ENCODE peak calls at places on chromosome 9, in nine cellular contexts. T, I, Z, B, W, O, M, R and E are unnamed samples.

GRCh38 chr9:101451498-101451897 is 15.9 kb upstream of the ALDOB start:
- DNase-seq in T (no peak), I (no peak), Z (no peak), B (no peak), W (no peak), O (no peak), M (no peak), R (no peak), E (no peak)

GRCh38 chr9:110036286-110036685 is 171.7 kb downstream of the C9orf152 start:
- DNase-seq in T (no peak), I (no peak), Z (no peak), B (no peak), W (no peak), O (no peak), M (no peak), R (no peak), E (no peak)

GRCh38 chr9:93132946-93133640 is 958 bp downstream of the NINJ1 start:
- DNase-seq in T (no peak), I (no peak), Z (no peak), B (no peak), W (no peak), O (no peak), M (peak), R (no peak), E (peak)

GRCh38 chr9:25935188-25935587 is 256.9 kb upstream of the TUSC1 start:
- DNase-seq in T (no peak), I (no peak), Z (no peak), B (no peak), W (peak), O (no peak), M (no peak), R (no peak), E (no peak)

GRCh38 chr9:109918359-109919163 is 138.6 kb downstream of the PALM2AKAP2 start:
- DNase-seq in T (no peak), I (peak), Z (peak), B (no peak), W (no peak), O (no peak), M (no peak), R (no peak), E (no peak)

GRCh38 chr9:16236326-16236725 is 634.1 kb downstream of the BNC2 start:
- DNase-seq in T (no peak), I (no peak), Z (no peak), B (no peak), W (peak), O (no peak), M (peak), R (no peak), E (peak)

GRCh38 chr9:133121200-133122166 is at the start of gene RALGDS:
- DNase-seq in T (peak), I (peak), Z (no peak), B (peak), W (peak), O (peak), M (peak), R (peak), E (peak)

GRCh38 chr9:89923961-89924504 is 319.2 kb downstream of the GADD45G start:
- DNase-seq in T (no peak), I (peak), Z (no peak), B (no peak), W (no peak), O (no peak), M (peak), R (no peak), E (peak)

GRCh38 chr9:135512904-135513303 is 8.3 kb upstream of the LCN1 start:
- DNase-seq in T (no peak), I (no peak), Z (no peak), B (no peak), W (no peak), O (no peak), M (no peak), R (no peak), E (no peak)

GRCh38 chr9:10062629-10063395 is 550.0 kb downstream of the PTPRD start:
- DNase-seq in T (no peak), I (no peak), Z (no peak), B (no peak), W (no peak), O (no peak), M (peak), R (no peak), E (peak)

GRCh38 chr9:89887286-89887685 is 282.5 kb downstream of the GADD45G start:
- DNase-seq in T (no peak), I (no peak), Z (no peak), B (no peak), W (no peak), O (no peak), M (no peak), R (no peak), E (no peak)

GRCh38 chr9:77899679-77900354 is 131.8 kb downstream of the GNAQ start:
- DNase-seq in T (no peak), I (no peak), Z (no peak), B (no peak), W (peak), O (no peak), M (peak), R (no peak), E (peak)

GRCh38 chr9:38038307-38039089 is 30.5 kb downstream of the SHB start:
- DNase-seq in T (no peak), I (no peak), Z (no peak), B (no peak), W (no peak), O (no peak), M (no peak), R (no peak), E (peak)

GRCh38 chr9:132409828-132410528 is at the start of gene CFAP77:
- DNase-seq in T (peak), I (peak), Z (no peak), B (peak), W (peak), O (peak), M (peak), R (peak), E (peak)

GRCh38 chr9:116279230-116279629 is 125.6 kb downstream of the PAPPA start:
- DNase-seq in T (peak), I (no peak), Z (no peak), B (no peak), W (no peak), O (no peak), M (no peak), R (no peak), E (no peak)

GRCh38 chr9:90420714-90421513 is 221.7 kb downstream of the DIRAS2 start:
- DNase-seq in T (no peak), I (no peak), Z (no peak), B (no peak), W (no peak), O (no peak), M (no peak), R (no peak), E (peak)

GRCh38 chr9:135796784-135797462 is 94.9 kb downstream of the KCNT1 start:
- DNase-seq in T (no peak), I (no peak), Z (no peak), B (no peak), W (no peak), O (no peak), M (no peak), R (no peak), E (no peak)

GRCh38 chr9:129854588-129855110 is 19.4 kb downstream of the USP20 start:
- DNase-seq in T (no peak), I (no peak), Z (no peak), B (no peak), W (no peak), O (no peak), M (no peak), R (no peak), E (no peak)

GRCh38 chr9:17402309-17402708 is 176.6 kb upstream of the SH3GL2 start:
- DNase-seq in T (no peak), I (no peak), Z (no peak), B (no peak), W (peak), O (no peak), M (peak), R (no peak), E (peak)

GRCh38 chr9:129987047-129987446 is 55.9 kb downstream of the FNBP1 start:
- DNase-seq in T (no peak), I (peak), Z (no peak), B (no peak), W (no peak), O (no peak), M (no peak), R (no peak), E (no peak)

GRCh38 chr9:138051586-138052321 is 174.2 kb downstream of the CACNA1B start:
- DNase-seq in T (no peak), I (no peak), Z (no peak), B (no peak), W (no peak), O (no peak), M (no peak), R (peak), E (no peak)

GRCh38 chr9:1155602-1156001 is 105.4 kb downstream of the DMRT2 start:
- DNase-seq in T (no peak), I (no peak), Z (no peak), B (no peak), W (no peak), O (no peak), M (no peak), R (no peak), E (no peak)

GRCh38 chr9:129081388-129081889 is 528 bp downstream of the DOLPP1 start:
- DNase-seq in T (no peak), I (no peak), Z (no peak), B (peak), W (no peak), O (no peak), M (peak), R (no peak), E (no peak)

GRCh38 chr9:84841915-84842314 is 172.4 kb downstream of the NTRK2 start:
- DNase-seq in T (no peak), I (no peak), Z (no peak), B (no peak), W (no peak), O (no peak), M (no peak), R (no peak), E (no peak)

GRCh38 chr9:134314950-134315715 is 11.1 kb upstream of the RXRA start:
- DNase-seq in T (no peak), I (no peak), Z (no peak), B (peak), W (no peak), O (peak), M (no peak), R (peak), E (no peak)

GRCh38 chr9:87122947-87123685 is 175.8 kb upstream of the GAS1 start:
- DNase-seq in T (no peak), I (peak), Z (no peak), B (no peak), W (peak), O (no peak), M (peak), R (no peak), E (peak)

GRCh38 chr9:86749530-86750275 is 197.6 kb downstream of the GAS1 start:
- DNase-seq in T (no peak), I (no peak), Z (no peak), B (no peak), W (peak), O (no peak), M (peak), R (no peak), E (peak)